ENCODE peak calls at places on chromosomes 2 and 18, in four cellular contexts. U is transverse colon, T is H1, X is GM12878. J is an unnamed sample.

GRCh38 chr2:220280741-220281140 is 653.3 kb downstream of the SLC4A3 start:
- DNase-seq in U (no peak), T (no peak), X (no peak), J (no peak)

GRCh38 chr18:78506031-78506461 is 473.6 kb upstream of the SALL3 start:
- DNase-seq in U (no peak), T (peak; percentile 74), X (no peak), J (no peak)

GRCh38 chr2:71952572-71953188 is 195.0 kb downstream of the CYP26B1 start:
- DNase-seq in U (no peak), T (no peak), X (no peak), J (no peak)

GRCh38 chr2:202909394-202910192 is 1.9 kb downstream of the WDR12 start:
- DNase-seq in U (no peak), T (no peak), X (no peak), J (no peak)

GRCh38 chr2:45291283-45291682 is 282.0 kb upstream of the SIX2 start:
- DNase-seq in U (no peak), T (no peak), X (no peak), J (no peak)

GRCh38 chr2:38284971-38285370 is 92.1 kb downstream of the ATL2 start:
- DNase-seq in U (peak; percentile 18), T (no peak), X (no peak), J (no peak)

GRCh38 chr2:85772019-85772745 is 18.4 kb downstream of the ATOH8 start:
- DNase-seq in U (peak; percentile 91), T (peak; percentile 66), X (no peak), J (peak; percentile 97)

GRCh38 chr2:190849774-190850173 is 30.8 kb upstream of the GLS start:
- DNase-seq in U (no peak), T (no peak), X (no peak), J (no peak)

GRCh38 chr2:54454922-54455583 is 1.1 kb upstream of the SPTBN1 start:
- DNase-seq in U (no peak), T (peak; percentile 62), X (no peak), J (no peak)

GRCh38 chr2:216341151-216341550 is 31.1 kb downstream of the MARCHF4 start:
- DNase-seq in U (no peak), T (no peak), X (no peak), J (no peak)

GRCh38 chr2:241443486-241444223 is 64.7 kb downstream of the STK25 start:
- DNase-seq in U (peak; percentile 71), T (no peak), X (peak; percentile 83), J (no peak)

GRCh38 chr2:143600136-143600535 is 470.9 kb downstream of the ARHGAP15 start:
- DNase-seq in U (no peak), T (no peak), X (no peak), J (no peak)

GRCh38 chr2:35463805-35464596 is 891.6 kb upstream of the CRIM1 start:
- DNase-seq in U (no peak), T (no peak), X (no peak), J (no peak)

GRCh38 chr2:64426191-64426952 is 27.6 kb upstream of the LGALSL start:
- DNase-seq in U (no peak), T (no peak), X (no peak), J (no peak)

GRCh38 chr2:72934683-72935610 is 17.6 kb downstream of the EMX1 start:
- DNase-seq in U (peak; percentile 43), T (no peak), X (no peak), J (no peak)

GRCh38 chr2:85754313-85755095 is 713 bp downstream of the ATOH8 start:
- DNase-seq in U (peak; percentile 32), T (peak; percentile 80), X (no peak), J (no peak)

GRCh38 chr2:234061624-234062257 is 11.2 kb downstream of the SPP2 start:
- DNase-seq in U (no peak), T (no peak), X (no peak), J (no peak)
- TF ChIP-seq POLR2AphosphoS5 in U (no peak), T (no peak), X (no peak), J (no peak)

GRCh38 chr2:99507964-99508818 is 18.4 kb upstream of the REV1 start:
- DNase-seq in U (no peak), T (no peak), X (no peak), J (no peak)

GRCh38 chr2:99514357-99514756 is 24.5 kb upstream of the REV1 start:
- DNase-seq in U (no peak), T (no peak), X (no peak), J (no peak)

GRCh38 chr2:99512081-99512480 is 22.3 kb upstream of the REV1 start:
- DNase-seq in U (no peak), T (no peak), X (no peak), J (no peak)
- TF ChIP-seq EP300 in U (peak; percentile 40), T (no peak), X (no peak), J (no peak)

GRCh38 chr18:48540329-48541025 is 1.6 kb downstream of the CTIF start:
- DNase-seq in U (peak; percentile 77), T (peak; percentile 71), X (no peak), J (peak; percentile 84)

GRCh38 chr18:48539406-48540328 is 836 bp downstream of the CTIF start:
- DNase-seq in U (peak; percentile 45), T (peak; percentile 79), X (no peak), J (peak; percentile 71)

GRCh38 chr18:48536516-48536915 is 2.3 kb upstream of the CTIF start:
- DNase-seq in U (no peak), T (no peak), X (no peak), J (peak; percentile 66)

GRCh38 chr18:48541026-48541746 is 2.4 kb downstream of the CTIF start:
- DNase-seq in U (peak; percentile 75), T (peak; percentile 73), X (no peak), J (peak; percentile 83)

GRCh38 chr18:48538531-48539405 is at the start of gene CTIF:
- DNase-seq in U (peak; percentile 96), T (peak; percentile 95), X (peak; percentile 12), J (peak; percentile 98)
- TF ChIP-seq POLR2A in U (peak; percentile 25), T (peak; percentile 69), X (peak; percentile 34), J (peak; percentile 14)

GRCh38 chr2:20962939-20963543 is 80.8 kb downstream of the APOB start:
- DNase-seq in U (peak; percentile 69), T (peak; percentile 90), X (no peak), J (peak; percentile 76)
- TF ChIP-seq POLR2AphosphoS5 in U (no peak), T (no peak), X (no peak), J (no peak)

GRCh38 chr2:25982273-25982967 is at the start of gene KIF3C:
- DNase-seq in U (peak; percentile 66), T (peak; percentile 89), X (no peak), J (no peak)
- TF ChIP-seq EP300 in U (no peak), T (no peak), X (no peak), J (no peak)

GRCh38 chr2:65539633-65540032 is 107.2 kb upstream of the SPRED2 start:
- DNase-seq in U (peak; percentile 15), T (no peak), X (no peak), J (no peak)

GRCh38 chr2:65532318-65532717 is 99.9 kb upstream of the SPRED2 start:
- DNase-seq in U (no peak), T (no peak), X (no peak), J (no peak)

GRCh38 chr2:65532937-65533336 is 100.5 kb upstream of the SPRED2 start:
- DNase-seq in U (no peak), T (no peak), X (no peak), J (no peak)

GRCh38 chr2:65537651-65538385 is 105.4 kb upstream of the SPRED2 start:
- DNase-seq in U (no peak), T (no peak), X (no peak), J (no peak)

GRCh38 chr2:65536596-65536995 is 104.2 kb upstream of the SPRED2 start:
- DNase-seq in U (no peak), T (no peak), X (peak; percentile 64), J (no peak)
- TF ChIP-seq POLR2A in U (no peak), T (no peak), X (no peak), J (no peak)

GRCh38 chr18:7566587-7567486 is at the start of gene PTPRM:
- DNase-seq in U (peak; percentile 72), T (peak; percentile 75), X (no peak), J (peak; percentile 95)
- TF ChIP-seq POLR2AphosphoS5 in U (peak; percentile 60), T (no peak), X (no peak), J (no peak)

GRCh38 chr2:52501715-52502475 is 1265.7 kb upstream of the CHAC2 start:
- DNase-seq in U (no peak), T (no peak), X (no peak), J (no peak)
- TF ChIP-seq EP300 in U (no peak), T (no peak), X (no peak), J (no peak)

GRCh38 chr18:59927246-59927825 is 27.5 kb downstream of the PMAIP1 start:
- DNase-seq in U (no peak), T (no peak), X (peak; percentile 98), J (no peak)
- TF ChIP-seq POLR2A in U (no peak), T (no peak), X (no peak), J (no peak)

J was measured in suprapubic skin.